ENCODE peak calls at places on chromosomes 13 and 19, in nine cellular contexts. J is GM04504; G is SK-N-MC; Y is fibroblast of pulmonary artery; T is CD8-positive, alpha-beta T cell; B is CD4-positive, alpha-beta T cell; L is NCI-H82; U is AG10803; O is stimulated activated CD4-positive, alpha-beta T cell treated with anti-CD3 and anti-CD28 coated beads, Interleukin-4, amount 100 ng/mL, for 48 hours. Q is an unnamed sample.

GRCh38 chr19:1132625-1133383 is 29.0 kb downstream of the GPX4 start:
- DNase-seq in J (no peak), G (no peak), Y (no peak), T (no peak), B (no peak), L (no peak), U (no peak), O (peak), Q (no peak)

GRCh38 chr19:48660854-48661731 is 11.7 kb downstream of the NTN5 start:
- DNase-seq in J (peak), G (no peak), Y (peak), T (peak), B (peak), L (peak), U (peak), O (peak), Q (peak)

GRCh38 chr19:4310247-4311121 is 6.1 kb downstream of the FSD1 start:
- DNase-seq in J (no peak), G (no peak), Y (no peak), T (no peak), B (no peak), L (peak), U (no peak), O (no peak), Q (no peak)

GRCh38 chr19:16207063-16207462 is 9.4 kb downstream of the AP1M1 start:
- DNase-seq in J (no peak), G (no peak), Y (no peak), T (no peak), B (no peak), L (no peak), U (no peak), O (no peak), Q (no peak)

GRCh38 chr13:38954291-38954690 is 36.3 kb downstream of the STOML3 start:
- DNase-seq in J (no peak), G (no peak), Y (peak), T (no peak), B (no peak), L (no peak), U (no peak), O (no peak), Q (no peak)

GRCh38 chr13:66994498-66995365 is 235.4 kb downstream of the PCDH9 start:
- DNase-seq in J (no peak), G (no peak), Y (no peak), T (no peak), B (no peak), L (peak), U (no peak), O (no peak), Q (no peak)

GRCh38 chr13:79667771-79668170 is 186.8 kb downstream of the NDFIP2 start:
- DNase-seq in J (no peak), G (no peak), Y (no peak), T (no peak), B (no peak), L (no peak), U (no peak), O (no peak), Q (no peak)

GRCh38 chr13:106533940-106534843 is 1.3 kb downstream of the EFNB2 start:
- DNase-seq in J (no peak), G (no peak), Y (peak), T (no peak), B (peak), L (peak), U (peak), O (no peak), Q (peak)

GRCh38 chr13:26562538-26562890 is 5.0 kb downstream of the WASF3 start:
- DNase-seq in J (no peak), G (no peak), Y (no peak), T (no peak), B (no peak), L (peak), U (no peak), O (no peak), Q (no peak)

GRCh38 chr19:14381689-14382474 is 638 bp downstream of the ADGRE5 start:
- DNase-seq in J (peak), G (no peak), Y (peak), T (peak), B (peak), L (no peak), U (peak), O (peak), Q (peak)

GRCh38 chr19:51259348-51260245 is 8.7 kb downstream of the SIGLECL1 start:
- DNase-seq in J (no peak), G (no peak), Y (peak), T (no peak), B (no peak), L (peak), U (peak), O (peak), Q (no peak)

GRCh38 chr19:55319786-55320185 is 5.4 kb downstream of the TMEM150B start:
- DNase-seq in J (no peak), G (no peak), Y (peak), T (no peak), B (no peak), L (peak), U (peak), O (no peak), Q (peak)

GRCh38 chr13:113429608-113429985 is 23.7 kb downstream of the ADPRHL1 start:
- DNase-seq in J (no peak), G (no peak), Y (no peak), T (no peak), B (no peak), L (no peak), U (no peak), O (no peak), Q (no peak)

GRCh38 chr13:66937423-66937822 is 292.7 kb downstream of the PCDH9 start:
- DNase-seq in J (no peak), G (no peak), Y (no peak), T (no peak), B (no peak), L (no peak), U (no peak), O (no peak), Q (no peak)

GRCh38 chr19:49807174-49807830 is 5.8 kb downstream of the FUZ start:
- DNase-seq in J (no peak), G (no peak), Y (no peak), T (no peak), B (no peak), L (no peak), U (no peak), O (no peak), Q (no peak)

GRCh38 chr19:51002542-51003311 is 1.3 kb upstream of the KLK8 start:
- DNase-seq in J (no peak), G (no peak), Y (no peak), T (no peak), B (no peak), L (peak), U (no peak), O (peak), Q (peak)

GRCh38 chr13:90014038-90014437 is 1333.4 kb upstream of the MIR17HG start:
- DNase-seq in J (no peak), G (no peak), Y (no peak), T (no peak), B (no peak), L (no peak), U (no peak), O (no peak), Q (no peak)

GRCh38 chr19:30857388-30857787 is 485.2 kb downstream of the ZNF536 start:
- DNase-seq in J (no peak), G (no peak), Y (no peak), T (no peak), B (no peak), L (no peak), U (no peak), O (no peak), Q (no peak)

GRCh38 chr13:26047040-26047439 is 4.8 kb downstream of the SHISA2 start:
- DNase-seq in J (no peak), G (no peak), Y (no peak), T (no peak), B (no peak), L (no peak), U (no peak), O (no peak), Q (no peak)

GRCh38 chr19:5696196-5697021 is 6.3 kb downstream of the RPL36 start:
- DNase-seq in J (no peak), G (no peak), Y (no peak), T (no peak), B (no peak), L (no peak), U (no peak), O (no peak), Q (peak)

GRCh38 chr19:39500543-39500942 is 1.8 kb downstream of the DLL3 start:
- DNase-seq in J (no peak), G (no peak), Y (no peak), T (no peak), B (no peak), L (no peak), U (no peak), O (no peak), Q (no peak)

GRCh38 chr19:5890099-5890498 is 13.5 kb downstream of the NDUFA11 start:
- DNase-seq in J (no peak), G (no peak), Y (no peak), T (no peak), B (no peak), L (no peak), U (no peak), O (no peak), Q (no peak)

GRCh38 chr19:30780032-30780431 is 407.8 kb downstream of the ZNF536 start:
- DNase-seq in J (no peak), G (peak), Y (no peak), T (no peak), B (no peak), L (no peak), U (peak), O (no peak), Q (no peak)

GRCh38 chr13:104823071-104823470 is 1712.4 kb downstream of the EFNB2 start:
- DNase-seq in J (no peak), G (no peak), Y (no peak), T (no peak), B (no peak), L (no peak), U (no peak), O (no peak), Q (no peak)

GRCh38 chr19:58476498-58477015 is 405 bp downstream of the ZNF446 start:
- DNase-seq in J (no peak), G (no peak), Y (peak), T (no peak), B (no peak), L (peak), U (peak), O (no peak), Q (peak)

GRCh38 chr19:28103916-28104315 is 1109.0 kb downstream of the UQCRFS1 start:
- DNase-seq in J (no peak), G (no peak), Y (no peak), T (no peak), B (no peak), L (no peak), U (no peak), O (no peak), Q (no peak)

GRCh38 chr13:59651479-59651878 is 512.2 kb downstream of the DIAPH3 start:
- DNase-seq in J (no peak), G (no peak), Y (no peak), T (no peak), B (no peak), L (no peak), U (no peak), O (no peak), Q (no peak)

GRCh38 chr19:33219261-33219812 is 6.3 kb downstream of the SLC7A10 start:
- DNase-seq in J (no peak), G (no peak), Y (no peak), T (no peak), B (no peak), L (peak), U (no peak), O (no peak), Q (no peak)

GRCh38 chr13:48749699-48750473 is 96.2 kb downstream of the CYSLTR2 start:
- DNase-seq in J (peak), G (no peak), Y (peak), T (no peak), B (peak), L (peak), U (peak), O (peak), Q (peak)

GRCh38 chr19:38683393-38684077 is 36.1 kb downstream of the ACTN4 start:
- DNase-seq in J (peak), G (no peak), Y (peak), T (no peak), B (peak), L (peak), U (peak), O (peak), Q (peak)

GRCh38 chr13:41942462-41943094 is 18.3 kb downstream of the VWA8 start:
- DNase-seq in J (no peak), G (no peak), Y (peak), T (no peak), B (no peak), L (peak), U (peak), O (no peak), Q (no peak)

GRCh38 chr19:32264568-32264967 is 80.8 kb upstream of the ZNF507 start:
- DNase-seq in J (no peak), G (no peak), Y (no peak), T (no peak), B (no peak), L (no peak), U (no peak), O (no peak), Q (no peak)

GRCh38 chr19:1864480-1865171 is 1.2 kb upstream of the KLF16 start:
- DNase-seq in J (no peak), G (no peak), Y (peak), T (no peak), B (peak), L (peak), U (peak), O (peak), Q (peak)

GRCh38 chr19:12647047-12647446 is 19.5 kb downstream of the MAN2B1 start:
- DNase-seq in J (no peak), G (no peak), Y (no peak), T (no peak), B (no peak), L (no peak), U (no peak), O (no peak), Q (no peak)

GRCh38 chr19:39474139-39474620 is 6.5 kb upstream of the TIMM50 start:
- DNase-seq in J (no peak), G (no peak), Y (peak), T (peak), B (peak), L (peak), U (peak), O (peak), Q (peak)

GRCh38 chr13:24865158-24865557 is 101.2 kb downstream of the RNF17 start:
- DNase-seq in J (no peak), G (peak), Y (peak), T (no peak), B (no peak), L (no peak), U (peak), O (no peak), Q (no peak)

GRCh38 chr19:43606569-43607229 is 5.2 kb upstream of the SRRM5 start:
- DNase-seq in J (no peak), G (no peak), Y (no peak), T (no peak), B (no peak), L (no peak), U (no peak), O (no peak), Q (no peak)